ENCODE peak calls at places on chromosomes 12 and 14, in eight cellular contexts. H is right atrium auricular region, N is psoas muscle, A is PC-3, B is lung, I is IMR-90, D is brain microvascular endothelial cell, J is heart left ventricle. Q is an unnamed sample.

GRCh38 chr14:101030586-101030985 is 127.1 kb upstream of the RTL1 start:
- DNase-seq in H (no peak), N (no peak), A (no peak), B (no peak), I (no peak), D (no peak), J (peak; percentile 30), Q (no peak)

GRCh38 chr12:30320561-30320960 is 375.1 kb downstream of the IPO8 start:
- DNase-seq in H (no peak), N (no peak), A (no peak), B (no peak), I (no peak), D (no peak), J (no peak), Q (no peak)

GRCh38 chr12:116442981-116443380 is 116.2 kb upstream of the MAP1LC3B2 start:
- DNase-seq in H (no peak), N (no peak), A (no peak), B (no peak), I (peak; percentile 72), D (no peak), J (no peak), Q (no peak)

GRCh38 chr14:22281322-22281977 is 307.6 kb downstream of the DAD1 start:
- DNase-seq in H (no peak), N (no peak), A (no peak), B (no peak), I (no peak), D (no peak), J (no peak), Q (no peak)

GRCh38 chr12:56029666-56030293 is 8.9 kb downstream of the IKZF4 start:
- DNase-seq in H (no peak), N (no peak), A (peak; percentile 59), B (peak; percentile 49), I (peak; percentile 67), D (peak; percentile 43), J (no peak), Q (peak; percentile 62)

GRCh38 chr14:61525293-61526011 is 169.9 kb upstream of the HIF1A start:
- DNase-seq in H (peak; percentile 94), N (peak; percentile 68), A (peak; percentile 100), B (peak; percentile 69), I (peak; percentile 52), D (peak; percentile 73), J (peak; percentile 67), Q (peak; percentile 82)

GRCh38 chr12:78018939-78019338 is 188.2 kb downstream of the NAV3 start:
- DNase-seq in H (no peak), N (no peak), A (no peak), B (no peak), I (peak; percentile 19), D (no peak), J (no peak), Q (no peak)

GRCh38 chr14:65173973-65174693 is 71.8 kb upstream of the MAX start:
- DNase-seq in H (no peak), N (no peak), A (no peak), B (no peak), I (no peak), D (no peak), J (no peak), Q (no peak)

GRCh38 chr14:98293527-98293926 is 978.5 kb downstream of the BCL11B start:
- DNase-seq in H (no peak), N (no peak), A (no peak), B (no peak), I (no peak), D (no peak), J (no peak), Q (peak; percentile 14)

GRCh38 chr14:64338616-64339316 is 44.6 kb upstream of the ESR2 start:
- DNase-seq in H (peak; percentile 94), N (peak; percentile 95), A (peak; percentile 98), B (peak; percentile 97), I (peak; percentile 98), D (peak; percentile 99), J (peak; percentile 95), Q (peak; percentile 94)

GRCh38 chr12:111435661-111436201 is 30.0 kb downstream of the SH2B3 start:
- DNase-seq in H (no peak), N (no peak), A (no peak), B (no peak), I (no peak), D (no peak), J (no peak), Q (no peak)

GRCh38 chr14:105918496-105919262 is 392.3 kb downstream of the TMEM121 start:
- DNase-seq in H (no peak), N (peak; percentile 32), A (no peak), B (no peak), I (no peak), D (no peak), J (peak; percentile 40), Q (no peak)

GRCh38 chr12:16331998-16332397 is 15.4 kb upstream of the MGST1 start:
- DNase-seq in H (no peak), N (no peak), A (peak; percentile 81), B (no peak), I (no peak), D (no peak), J (no peak), Q (no peak)

GRCh38 chr12:25320123-25321006 is 69.6 kb upstream of the KRAS start:
- DNase-seq in H (no peak), N (no peak), A (no peak), B (no peak), I (no peak), D (no peak), J (no peak), Q (no peak)

GRCh38 chr14:64614992-64615391 is 65.2 kb downstream of the PPP1R36 start:
- DNase-seq in H (no peak), N (no peak), A (peak; percentile 31), B (no peak), I (no peak), D (no peak), J (no peak), Q (no peak)

GRCh38 chr14:24207104-24207543 is 1.6 kb downstream of the TSSK4 start:
- DNase-seq in H (no peak), N (no peak), A (no peak), B (no peak), I (no peak), D (no peak), J (no peak), Q (peak; percentile 11)
- H3K27ac ChIP-seq in H (no peak overlapping the region), N (no peak overlapping the region), A (no peak overlapping the region), B (no peak overlapping the region), I (no peak overlapping the region), D (no peak overlapping the region), J (no peak overlapping the region), Q (no peak overlapping the region)

GRCh38 chr14:104171948-104172347 is 33.6 kb downstream of the KIF26A start:
- DNase-seq in H (no peak), N (no peak), A (no peak), B (no peak), I (no peak), D (no peak), J (peak; percentile 79), Q (no peak)

GRCh38 chr14:104171029-104171697 is 32.8 kb downstream of the KIF26A start:
- DNase-seq in H (no peak), N (no peak), A (peak; percentile 51), B (peak; percentile 57), I (no peak), D (no peak), J (no peak), Q (no peak)

GRCh38 chr14:104174051-104174450 is 35.7 kb downstream of the KIF26A start:
- DNase-seq in H (no peak), N (no peak), A (no peak), B (no peak), I (no peak), D (no peak), J (no peak), Q (no peak)

GRCh38 chr14:104172349-104172748 is 34.0 kb downstream of the KIF26A start:
- DNase-seq in H (no peak), N (no peak), A (no peak), B (no peak), I (no peak), D (no peak), J (no peak), Q (no peak)

GRCh38 chr14:104172880-104173279 is 34.5 kb downstream of the KIF26A start:
- DNase-seq in H (no peak), N (no peak), A (no peak), B (no peak), I (no peak), D (no peak), J (no peak), Q (no peak)
- H3K36me3 ChIP-seq in H (no peaks in the 10 kb centered on the region), N (no peaks in the 10 kb centered on the region), A (no peaks in the 10 kb centered on the region), B (no peaks in the 10 kb centered on the region), I (no peaks in the 10 kb centered on the region), D (no peaks in the 10 kb centered on the region), J (no peaks in the 10 kb centered on the region), Q (peaks cover 3% of the 10 kb centered on the region)

GRCh38 chr12:27812502-27812901 is 32.5 kb upstream of the MANSC4 start:
- DNase-seq in H (no peak), N (no peak), A (no peak), B (no peak), I (no peak), D (no peak), J (no peak), Q (no peak)

GRCh38 chr12:27814411-27814810 is 34.4 kb upstream of the MANSC4 start:
- DNase-seq in H (no peak), N (no peak), A (no peak), B (no peak), I (no peak), D (no peak), J (no peak), Q (no peak)

GRCh38 chr12:27818421-27818918 is 38.4 kb upstream of the MANSC4 start:
- DNase-seq in H (no peak), N (no peak), A (peak; percentile 29), B (no peak), I (peak; percentile 36), D (no peak), J (no peak), Q (peak; percentile 36)

GRCh38 chr12:27817761-27818160 is 37.7 kb upstream of the MANSC4 start:
- DNase-seq in H (no peak), N (no peak), A (no peak), B (no peak), I (no peak), D (no peak), J (no peak), Q (no peak)

DNA sequence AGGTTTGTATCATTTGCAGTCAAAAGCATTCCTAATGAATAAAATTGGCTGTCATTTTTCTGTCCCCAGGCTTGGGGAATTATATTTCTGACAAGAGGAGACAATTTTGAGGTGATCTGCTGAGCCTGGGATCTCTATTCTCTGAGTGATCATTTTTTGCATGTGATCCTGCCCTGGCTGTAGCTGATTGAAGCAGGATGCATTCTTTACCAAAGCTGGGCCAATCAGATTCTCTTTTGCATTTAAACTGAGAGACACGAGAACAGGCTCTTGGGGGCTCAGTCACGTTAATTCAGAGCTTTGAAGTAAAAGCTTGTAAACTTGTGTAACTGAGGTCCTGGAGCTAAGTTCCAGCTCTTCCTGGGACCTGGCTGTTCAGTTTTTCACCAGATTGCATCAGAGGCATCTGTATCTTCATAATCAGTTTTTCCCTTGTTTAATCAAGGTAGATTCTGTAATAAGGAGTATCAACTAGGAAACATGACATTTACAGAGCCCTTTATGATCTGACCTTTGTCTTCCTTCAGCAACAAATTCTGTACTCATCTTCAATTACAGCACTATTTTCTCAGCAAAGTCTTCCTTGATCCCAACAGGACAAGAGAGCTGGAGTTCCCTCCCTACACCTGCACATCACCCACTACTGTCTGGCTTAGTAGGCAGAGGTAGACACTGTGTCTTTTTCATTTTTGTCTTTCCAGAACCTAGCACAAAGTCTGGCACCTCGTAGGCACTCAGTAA is 35.0 kb upstream of the MANSC4 start:
- DNase-seq in H (no peak), N (no peak), A (no peak), B (no peak), I (peak; percentile 21), D (no peak), J (no peak), Q (no peak)
- TF ChIP-seq CTCF in H (no peak), N (no peak), A (no peak), B (no peak), I (no peak), D (no peak), J (no peak), Q (no peak)

GRCh38 chr12:85356596-85357385 is 76.8 kb downstream of the ALX1 start:
- DNase-seq in H (no peak), N (no peak), A (peak; percentile 63), B (no peak), I (no peak), D (no peak), J (no peak), Q (no peak)
- H3K27ac ChIP-seq in H (no peak overlapping the region), N (no peak overlapping the region), A (peak overlapping the region; percentile 66), B (no peak overlapping the region), I (no peak overlapping the region), D (no peak overlapping the region), J (no peak overlapping the region), Q (no peak overlapping the region)